ENCODE peak calls at places on chromosomes 12 and 14, in four cellular contexts. R is IMR-90, C is K562, A is endothelial cell of umbilical vein. V is an unnamed sample.
A peak's percentile ranks its signal among the peaks of the same experiment; 100 is the strongest.

GRCh38 chr14:34498684-34499412 is 36.8 kb upstream of the SPTSSA start:
- DNase-seq in R (peak; percentile 22), C (no peak), A (peak; percentile 6), V (no peak)

GRCh38 chr12:42588981-42589464 is 523 bp downstream of the PRICKLE1 start:
- DNase-seq in R (peak; percentile 38), C (peak; percentile 31), A (peak; percentile 55), V (no peak)

GRCh38 chr12:4168041-4168440 is 105.5 kb upstream of the CCND2 start:
- DNase-seq in R (no peak), C (no peak), A (no peak), V (no peak)

GRCh38 chr12:6226002-6226700 is 26.0 kb downstream of the CD9 start:
- DNase-seq in R (peak; percentile 66), C (no peak), A (peak; percentile 68), V (no peak)

GRCh38 chr14:55005071-55005470 is 21.8 kb downstream of the WDHD1 start:
- DNase-seq in R (peak; percentile 74), C (no peak), A (no peak), V (no peak)

GRCh38 chr12:442235-442884 is 17.4 kb upstream of the B4GALNT3 start:
- DNase-seq in R (peak; percentile 42), C (peak; percentile 47), A (peak; percentile 59), V (no peak)

GRCh38 chr14:57266060-57266459 is 2.6 kb downstream of the EXOC5 start:
- DNase-seq in R (peak; percentile 13), C (no peak), A (peak; percentile 82), V (no peak)

GRCh38 chr14:52076334-52076733 is 7.5 kb upstream of the NID2 start:
- DNase-seq in R (peak; percentile 66), C (no peak), A (peak; percentile 65), V (no peak)

GRCh38 chr14:69320581-69321365 is 60.8 kb downstream of the GALNT16 start:
- DNase-seq in R (no peak), C (no peak), A (no peak), V (no peak)

GRCh38 chr14:68935761-68936209 is 43.3 kb downstream of the ACTN1 start:
- DNase-seq in R (no peak), C (peak; percentile 17), A (peak; percentile 99), V (no peak)

GRCh38 chr14:67343601-67344230 is 15.9 kb downstream of the ATP6V1D start:
- DNase-seq in R (no peak), C (no peak), A (peak; percentile 35), V (no peak)

GRCh38 chr14:105536691-105537579 is 10.6 kb downstream of the TMEM121 start:
- DNase-seq in R (no peak), C (no peak), A (no peak), V (no peak)

GRCh38 chr14:52473557-52473956 is 78.7 kb downstream of the TXNDC16 start:
- DNase-seq in R (peak; percentile 51), C (no peak), A (peak; percentile 43), V (no peak)

GRCh38 chr14:102088012-102088792 is 1.4 kb upstream of the HSP90AA1 start:
- DNase-seq in R (no peak), C (peak; percentile 53), A (peak; percentile 56), V (peak; percentile 21)

GRCh38 chr12:125453751-125454150 is 388.5 kb downstream of the AACS start:
- DNase-seq in R (no peak), C (no peak), A (no peak), V (no peak)

DNA sequence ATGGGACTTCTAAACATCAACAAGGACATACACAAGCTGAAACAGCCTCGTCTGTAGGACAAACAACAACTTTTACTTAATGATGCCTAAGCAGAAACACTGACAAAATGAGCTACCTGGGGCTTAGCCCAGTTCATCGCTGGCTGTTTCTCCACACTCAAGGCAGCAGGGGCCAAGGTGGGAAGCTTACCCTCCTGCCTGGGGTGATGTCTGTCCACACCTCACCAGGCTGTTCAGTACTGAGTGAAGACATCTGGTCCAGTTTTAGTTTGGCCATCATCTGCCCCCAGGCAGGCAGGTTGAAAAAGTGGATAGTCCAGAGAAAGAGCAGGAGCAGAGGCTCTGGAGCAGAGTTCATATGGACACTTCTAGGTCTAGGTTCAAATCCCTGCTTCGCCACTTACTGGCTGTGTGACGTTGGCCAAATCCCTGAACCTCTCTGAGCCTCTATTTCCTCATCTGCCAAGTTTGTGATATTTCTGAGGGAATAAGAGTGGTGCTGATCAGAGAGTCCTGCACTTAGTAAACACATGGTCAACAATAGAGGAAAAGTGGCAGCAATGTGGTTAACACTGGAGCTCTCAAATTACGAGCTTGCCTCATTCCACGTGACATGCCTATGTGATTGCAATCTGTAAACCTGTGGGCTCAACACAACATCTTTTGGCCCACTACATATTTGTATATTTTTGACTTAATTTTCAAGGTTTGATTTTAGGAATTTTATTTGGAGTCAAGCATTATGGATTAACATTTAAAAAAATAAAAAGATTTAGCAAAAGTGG is 720.1 kb upstream of the TMEM132C start:
- DNase-seq in R (no peak), C (no peak), A (no peak), V (no peak)
- TF ChIP-seq FOS in R (no peak), C (no peak), A (no peak), V (no peak)

GRCh38 chr14:36718216-36718615 is 56.6 kb downstream of the PAX9 start:
- DNase-seq in R (no peak), C (no peak), A (no peak), V (no peak)
- TF ChIP-seq FOS in R (no peak), C (no peak), A (no peak), V (no peak)

GRCh38 chr12:121857322-121858246 is 1.1 kb downstream of the HPD start:
- DNase-seq in R (no peak), C (no peak), A (no peak), V (no peak)
- TF ChIP-seq FOS in R (no peak), C (no peak), A (no peak), V (no peak)

GRCh38 chr12:18955594-18955993 is 173.9 kb upstream of the PLEKHA5 start:
- DNase-seq in R (peak; percentile 16), C (no peak), A (no peak), V (no peak)
- TF ChIP-seq FOS in R (no peak), C (no peak), A (peak; percentile 11), V (no peak)

DNA sequence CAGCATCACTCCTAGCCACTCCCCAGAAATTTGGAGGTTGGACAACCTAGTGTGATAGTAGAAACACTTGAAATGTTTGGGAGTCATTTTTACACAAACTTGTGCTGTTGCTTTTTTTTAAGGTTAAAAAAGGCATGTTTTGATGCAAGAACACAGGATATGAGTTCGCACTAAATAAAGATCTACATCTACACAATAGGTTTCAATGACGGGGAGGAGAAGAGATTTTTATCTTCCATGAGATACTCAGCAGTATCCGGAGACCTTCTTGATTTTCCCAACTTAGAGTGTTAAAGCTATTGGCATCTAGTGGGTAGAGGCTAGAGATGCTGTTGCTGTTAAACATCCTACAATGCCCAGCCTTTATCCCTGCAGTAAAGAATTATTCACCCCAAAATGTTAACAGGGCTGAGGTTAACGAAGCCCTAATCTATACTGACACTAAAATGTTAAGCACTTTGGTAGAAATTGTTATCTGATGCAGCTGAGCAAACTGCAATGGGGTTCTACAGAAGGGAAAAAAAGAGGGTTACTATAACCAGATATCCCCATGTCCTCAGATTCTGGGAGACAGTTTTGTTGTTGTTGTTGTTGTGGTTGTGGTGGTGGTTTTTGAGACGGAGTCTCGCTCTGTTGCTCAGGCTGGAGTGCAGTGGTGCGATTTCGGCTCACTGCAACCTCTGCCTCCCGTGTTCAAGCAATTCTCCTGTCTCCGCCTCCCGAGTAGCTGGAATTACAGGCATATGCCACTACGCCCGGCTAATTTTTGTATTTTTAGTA is 14.0 kb upstream of the PCNX1 start:
- DNase-seq in R (no peak), C (no peak), A (no peak), V (no peak)
- TF ChIP-seq FOS in R (no peak), C (no peak), A (no peak), V (no peak)

DNA sequence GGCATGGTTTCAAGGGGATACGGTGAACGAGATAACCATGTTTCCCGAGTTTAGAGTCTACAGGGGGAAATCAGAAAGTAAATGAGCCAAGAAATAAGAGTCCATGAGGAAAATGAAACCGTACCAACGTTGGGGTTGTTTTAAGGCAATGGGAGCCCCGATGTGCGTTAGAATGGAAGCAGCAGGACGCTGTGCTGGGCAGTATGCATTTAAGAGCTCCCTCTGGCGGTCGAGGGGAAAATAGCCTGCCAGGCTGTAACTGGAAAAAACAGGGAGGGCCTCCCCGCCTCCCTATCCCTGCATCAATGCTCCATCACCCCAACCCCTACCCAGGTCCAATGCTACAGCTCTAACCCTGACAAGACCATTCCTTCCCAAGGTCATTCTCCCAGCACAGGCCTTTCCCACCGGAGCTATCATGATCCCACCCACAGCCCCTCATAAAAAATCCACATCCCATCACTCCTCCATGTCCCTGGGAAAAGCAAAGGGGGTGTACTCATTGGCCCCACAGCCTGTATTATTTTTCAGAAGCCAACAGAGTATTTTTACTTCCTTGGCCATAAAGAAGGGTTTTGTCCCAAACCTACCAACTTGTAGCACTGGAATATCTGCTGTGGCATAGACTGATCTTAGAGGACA is 226.3 kb upstream of the NOS1 start:
- DNase-seq in R (no peak), C (peak; percentile 80), A (peak; percentile 57), V (no peak)
- TF ChIP-seq FOS in R (no peak), C (no peak), A (no peak), V (no peak)

GRCh38 chr12:46268349-46268616 is 560 bp downstream of the SLC38A1 start:
- DNase-seq in R (peak; percentile 19), C (no peak), A (no peak), V (no peak)
- TF ChIP-seq FOS in R (no peak), C (no peak), A (no peak), V (no peak)

GRCh38 chr12:109286652-109287051 is 22.4 kb downstream of the FOXN4 start:
- DNase-seq in R (no peak), C (no peak), A (no peak), V (no peak)

GRCh38 chr12:109286252-109286651 is 22.8 kb downstream of the FOXN4 start:
- DNase-seq in R (no peak), C (no peak), A (no peak), V (no peak)

GRCh38 chr12:109287811-109288469 is 21.1 kb downstream of the FOXN4 start:
- DNase-seq in R (no peak), C (no peak), A (no peak), V (no peak)

GRCh38 chr12:109288571-109288970 is 20.5 kb downstream of the FOXN4 start:
- DNase-seq in R (no peak), C (no peak), A (no peak), V (no peak)

DNA sequence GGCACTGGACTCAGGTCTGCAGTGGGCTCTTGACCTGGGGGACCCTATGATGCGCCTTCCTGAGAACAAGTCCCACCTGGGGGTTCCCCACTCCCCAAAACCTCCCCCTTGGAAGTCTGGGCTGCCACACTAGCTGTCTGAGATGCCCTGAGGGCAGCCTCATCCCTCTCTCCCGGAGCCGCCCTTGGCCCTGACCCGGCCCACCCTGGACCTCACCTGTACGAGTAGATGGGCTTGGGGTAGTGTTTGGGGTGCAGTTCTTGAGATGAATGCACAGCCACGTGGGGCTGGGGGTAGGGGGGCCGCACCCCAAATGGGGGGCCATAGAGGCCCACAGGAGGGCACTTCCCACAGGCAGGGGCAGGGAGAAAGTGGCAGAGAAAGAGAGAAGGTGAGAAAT is 21.9 kb downstream of the FOXN4 start:
- DNase-seq in R (no peak), C (no peak), A (no peak), V (no peak)
- TF ChIP-seq FOS in R (no peak), C (no peak), A (no peak), V (no peak)

GRCh38 chr12:119687344-119687865 is 19.5 kb downstream of the PRKAB1 start:
- DNase-seq in R (no peak), C (no peak), A (no peak), V (no peak)

GRCh38 chr12:119687879-119688278 is 19.9 kb downstream of the PRKAB1 start:
- DNase-seq in R (no peak), C (no peak), A (no peak), V (no peak)

GRCh38 chr12:119691202-119691846 is 23.4 kb downstream of the PRKAB1 start:
- DNase-seq in R (no peak), C (no peak), A (no peak), V (no peak)

GRCh38 chr12:119692410-119692809 is 24.5 kb downstream of the PRKAB1 start:
- DNase-seq in R (peak; percentile 16), C (no peak), A (peak; percentile 85), V (no peak)

GRCh38 chr12:119689935-119690500 is 22.1 kb downstream of the PRKAB1 start:
- DNase-seq in R (no peak), C (no peak), A (no peak), V (no peak)
- TF ChIP-seq FOS in R (no peak), C (no peak), A (no peak), V (no peak)